ENCODE peak calls at places on chromosomes 3 and 15, in four cellular contexts. F is IMR-90, P is mesendoderm, G is H9. W is an unnamed sample.
A peak's percentile ranks its signal among the peaks of the same experiment; 100 is the strongest.

GRCh38 chr15:98592136-98592535 is 56.2 kb upstream of the IGF1R start:
- DNase-seq in F (no peak), P (no peak), G (peak; percentile 62), W (no peak)

GRCh38 chr3:182909318-182910040 is 70.9 kb downstream of the DCUN1D1 start:
- DNase-seq in F (no peak), P (peak; percentile 37), G (no peak), W (no peak)

GRCh38 chr15:60760646-60761504 is 281.9 kb upstream of the ICE2 start:
- DNase-seq in F (peak; percentile 65), P (no peak), G (no peak), W (no peak)

GRCh38 chr3:186097663-186098451 is 11.0 kb downstream of the ETV5 start:
- DNase-seq in F (peak; percentile 78), P (peak; percentile 96), G (peak; percentile 89), W (peak; percentile 96)

GRCh38 chr15:64574220-64574994 is 114.0 kb downstream of the ZNF609 start:
- DNase-seq in F (peak; percentile 75), P (no peak), G (no peak), W (no peak)

GRCh38 chr3:13011369-13012227 is 61.6 kb downstream of the IQSEC1 start:
- DNase-seq in F (no peak), P (no peak), G (no peak), W (no peak)

GRCh38 chr3:30185872-30186271 is 420.5 kb upstream of the TGFBR2 start:
- DNase-seq in F (no peak), P (no peak), G (no peak), W (no peak)

GRCh38 chr15:78093242-78094020 is 1.1 kb downstream of the SH2D7 start:
- DNase-seq in F (peak; percentile 95), P (no peak), G (no peak), W (no peak)

GRCh38 chr15:70526221-70526973 is 237.0 kb downstream of the UACA start:
- DNase-seq in F (peak; percentile 31), P (no peak), G (peak; percentile 13), W (no peak)

GRCh38 chr3:10602769-10603768 is 97.7 kb upstream of the ATP2B2 start:
- DNase-seq in F (no peak), P (no peak), G (no peak), W (no peak)

GRCh38 chr3:120416868-120417267 is 33.9 kb downstream of the FSTL1 start:
- DNase-seq in F (no peak), P (no peak), G (no peak), W (no peak)

GRCh38 chr15:85748729-85749128 is 46.0 kb downstream of the KLHL25 start:
- DNase-seq in F (no peak), P (peak; percentile 67), G (peak; percentile 73), W (no peak)

GRCh38 chr3:183265713-183266417 is 12.8 kb downstream of the B3GNT5 start:
- DNase-seq in F (peak; percentile 81), P (no peak), G (no peak), W (no peak)

GRCh38 chr15:34039506-34040123 is 611 bp upstream of the AVEN start:
- DNase-seq in F (peak; percentile 45), P (peak; percentile 9), G (no peak), W (no peak)

GRCh38 chr3:123893012-123893411 is 8.9 kb upstream of the MYLK start:
- DNase-seq in F (no peak), P (no peak), G (no peak), W (no peak)

GRCh38 chr3:52091566-52092290 is 35.4 kb upstream of the DUSP7 start:
- DNase-seq in F (peak; percentile 49), P (no peak), G (no peak), W (no peak)

GRCh38 chr3:9947025-9947995 is 4.9 kb downstream of the PRRT3 start:
- DNase-seq in F (peak; percentile 33), P (peak; percentile 88), G (peak; percentile 84), W (peak; percentile 46)

GRCh38 chr15:65912235-65912634 is 42.9 kb downstream of the RAB11A start:
- DNase-seq in F (no peak), P (no peak), G (no peak), W (no peak)

GRCh38 chr3:47577583-47578118 is 1.0 kb downstream of the CSPG5 start:
- DNase-seq in F (no peak), P (no peak), G (peak; percentile 46), W (no peak)

GRCh38 chr15:71251548-71252035 is 136.3 kb downstream of the THSD4 start:
- DNase-seq in F (no peak), P (no peak), G (no peak), W (no peak)

GRCh38 chr3:33636125-33636855 is 81.8 kb downstream of the CLASP2 start:
- DNase-seq in F (peak; percentile 78), P (peak; percentile 80), G (no peak), W (peak; percentile 44)

GRCh38 chr3:61464785-61465184 is 96.6 kb upstream of the PTPRG start:
- DNase-seq in F (no peak), P (no peak), G (no peak), W (no peak)

GRCh38 chr3:152395764-152396163 is 127.0 kb downstream of the MBNL1 start:
- DNase-seq in F (no peak), P (peak; percentile 31), G (no peak), W (no peak)
- H3K4me1 ChIP-seq in F (peaks cover 15% of the 10 kb centered on the region), P (no peaks in the 10 kb centered on the region), G (peaks cover 4% of the 10 kb centered on the region), W (peaks cover 6% of the 10 kb centered on the region)

GRCh38 chr3:50599716-50600118 is 11.9 kb downstream of the CISH start:
- DNase-seq in F (no peak), P (no peak), G (no peak), W (no peak)

GRCh38 chr3:50600141-50600753 is 11.3 kb downstream of the CISH start:
- DNase-seq in F (no peak), P (no peak), G (no peak), W (no peak)

GRCh38 chr3:50599115-50599715 is 12.4 kb downstream of the CISH start:
- DNase-seq in F (no peak), P (no peak), G (no peak), W (no peak)

GRCh38 chr3:50602675-50603191 is 8.8 kb downstream of the CISH start:
- DNase-seq in F (no peak), P (no peak), G (no peak), W (no peak)

GRCh38 chr3:50600841-50601591 is 10.6 kb downstream of the CISH start:
- DNase-seq in F (peak; percentile 95), P (no peak), G (no peak), W (no peak)
- H2BK120ac ChIP-seq in F (peak overlapping the region; percentile 95), P (no peak overlapping the region), G (no peak overlapping the region), W (peak overlapping the region; percentile 82)

DNA sequence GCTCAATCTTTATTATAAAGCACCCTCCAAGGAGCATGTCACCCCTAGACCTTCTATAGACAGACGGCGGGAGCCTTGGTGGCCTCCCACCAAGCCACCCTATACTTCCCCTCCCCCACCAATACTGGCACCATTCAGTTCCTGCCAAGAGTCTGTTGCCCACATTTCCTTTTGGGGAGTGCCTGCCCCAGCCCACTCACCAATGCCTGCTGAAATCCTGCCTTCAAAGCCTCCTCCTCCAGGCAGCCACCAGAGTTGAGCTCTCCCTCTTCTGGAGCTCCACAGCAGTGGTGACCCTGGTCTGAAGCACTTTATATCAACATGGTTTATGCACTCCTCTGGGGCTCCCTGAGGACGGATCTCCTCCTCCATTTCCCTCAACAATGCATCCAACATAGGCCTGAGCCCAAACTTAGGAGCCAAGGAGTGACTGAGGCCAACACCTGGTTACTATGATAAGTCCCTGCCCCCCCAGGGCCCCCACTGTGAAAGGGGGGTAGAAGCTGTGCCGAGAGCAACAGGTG is 8.8 kb downstream of the CCDC33 start:
- DNase-seq in F (no peak), P (no peak), G (no peak), W (no peak)
- H3K9ac ChIP-seq in F (no peak overlapping the region), P (no peak overlapping the region), G (no peak overlapping the region), W (peak overlapping the region; percentile 9)

DNA sequence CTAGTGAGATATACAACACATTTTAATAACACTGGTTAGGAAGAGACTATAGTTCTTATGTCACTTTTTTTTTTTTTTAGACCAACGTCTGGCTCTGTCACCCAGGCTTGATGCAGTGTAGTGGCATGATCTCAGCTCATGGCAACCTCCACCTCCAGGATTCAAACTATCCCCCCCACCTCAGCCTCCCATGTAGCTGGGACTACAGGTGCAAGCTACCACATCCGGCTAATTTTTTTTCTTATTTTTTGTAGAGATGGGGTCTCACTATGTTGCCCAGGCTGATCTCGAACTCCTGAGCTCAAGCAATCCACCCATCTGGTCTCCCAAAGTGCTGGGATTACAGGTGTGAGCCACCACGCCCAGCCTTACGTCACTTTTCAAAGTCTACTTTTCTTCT is 100.8 kb downstream of the FOXP1 start:
- DNase-seq in F (no peak), P (no peak), G (no peak), W (no peak)
- H3K4me1 ChIP-seq in F (peaks cover 2% of the 10 kb centered on the region), P (no peaks in the 10 kb centered on the region), G (no peaks in the 10 kb centered on the region), W (no peaks in the 10 kb centered on the region)

GRCh38 chr3:24254649-24255048 is 240.0 kb downstream of the THRB start:
- DNase-seq in F (peak; percentile 84), P (no peak), G (no peak), W (no peak)

GRCh38 chr3:24255414-24255813 is 239.2 kb downstream of the THRB start:
- DNase-seq in F (no peak), P (no peak), G (no peak), W (no peak)

GRCh38 chr3:24259901-24260512 is 234.6 kb downstream of the THRB start:
- DNase-seq in F (peak; percentile 22), P (no peak), G (no peak), W (no peak)

GRCh38 chr3:24258727-24259600 is 235.7 kb downstream of the THRB start:
- DNase-seq in F (no peak), P (no peak), G (no peak), W (no peak)

GRCh38 chr3:24258260-24258659 is 236.4 kb downstream of the THRB start:
- DNase-seq in F (no peak), P (no peak), G (no peak), W (no peak)
- H2BK120ac ChIP-seq in F (no peak overlapping the region), P (no peak overlapping the region), G (no peak overlapping the region), W (no peak overlapping the region)

GRCh38 chr15:37208475-37209363 is 108.4 kb upstream of the MEIS2 start:
- DNase-seq in F (no peak), P (no peak), G (no peak), W (no peak)

GRCh38 chr15:37199546-37199945 is 99.2 kb upstream of the MEIS2 start:
- DNase-seq in F (no peak), P (no peak), G (no peak), W (no peak)

GRCh38 chr15:37203050-37203449 is 102.7 kb upstream of the MEIS2 start:
- DNase-seq in F (no peak), P (no peak), G (no peak), W (no peak)

GRCh38 chr15:37206690-37207089 is 106.3 kb upstream of the MEIS2 start:
- DNase-seq in F (no peak), P (no peak), G (no peak), W (no peak)

GRCh38 chr15:37204698-37205097 is 104.3 kb upstream of the MEIS2 start:
- DNase-seq in F (no peak), P (peak; percentile 21), G (no peak), W (no peak)
- H3K9ac ChIP-seq in F (no peak overlapping the region), P (no peak overlapping the region), G (no peak overlapping the region), W (no peak overlapping the region)